ENCODE peak calls at places on chromosomes 4 and X, in six cellular contexts. C, X, Z, F, E and Q are unnamed samples.

GRCh38 chr4:124144302-124144701 is 568.2 kb downstream of the ANKRD50 start:
- DNase-seq in C (no peak), X (no peak), Z (no peak), F (no peak), E (peak; percentile 21), Q (no peak)

GRCh38 chr4:185576314-185576713 is 41.0 kb upstream of the PDLIM3 start:
- DNase-seq in C (no peak), X (no peak), Z (no peak), F (no peak), E (no peak), Q (no peak)

GRCh38 chr4:136699905-136700304 is 832.4 kb downstream of the PCDH18 start:
- DNase-seq in C (no peak), X (no peak), Z (no peak), F (no peak), E (no peak), Q (no peak)

GRCh38 chr4:176814770-176815169 is 22.0 kb upstream of the VEGFC start:
- DNase-seq in C (no peak), X (no peak), Z (no peak), F (no peak), E (no peak), Q (no peak)

GRCh38 chr4:173527103-173527876 is 2.7 kb downstream of the HAND2 start:
- DNase-seq in C (no peak), X (no peak), Z (peak; percentile 55), F (no peak), E (no peak), Q (no peak)

GRCh38 chr4:129189630-129190029 is 93.7 kb downstream of the C4orf33 start:
- DNase-seq in C (no peak), X (no peak), Z (no peak), F (no peak), E (no peak), Q (no peak)

GRCh38 chrX:119478504-119478903 is 10.3 kb downstream of the SLC25A5 start:
- DNase-seq in C (no peak), X (no peak), Z (no peak), F (no peak), E (no peak), Q (no peak)

GRCh38 chrX:118574666-118575065 is 79.1 kb downstream of the DOCK11 start:
- DNase-seq in C (peak; percentile 23), X (no peak), Z (no peak), F (no peak), E (no peak), Q (no peak)

GRCh38 chr4:105637409-105638258 is 70.9 kb downstream of the INTS12 start:
- DNase-seq in C (peak; percentile 58), X (peak; percentile 83), Z (peak; percentile 68), F (peak; percentile 79), E (peak; percentile 22), Q (peak; percentile 76)

GRCh38 chrX:45771560-45772340 is 571.1 kb upstream of the DIPK2B start:
- DNase-seq in C (no peak), X (peak; percentile 56), Z (no peak), F (no peak), E (no peak), Q (peak; percentile 70)

GRCh38 chrX:12950851-12951589 is 23.9 kb upstream of the TMSB4X start:
- DNase-seq in C (peak; percentile 64), X (peak; percentile 63), Z (peak; percentile 55), F (peak; percentile 84), E (no peak), Q (peak; percentile 90)

GRCh38 chr4:184237612-184238011 is 19.9 kb upstream of the ENPP6 start:
- DNase-seq in C (no peak), X (no peak), Z (no peak), F (no peak), E (no peak), Q (no peak)

GRCh38 chr4:121484633-121485032 is 103.8 kb upstream of the QRFPR start:
- DNase-seq in C (peak; percentile 73), X (no peak), Z (peak; percentile 47), F (peak; percentile 28), E (no peak), Q (peak; percentile 58)

GRCh38 chr4:121594796-121595526 is 101.8 kb downstream of the ANXA5 start:
- DNase-seq in C (peak; percentile 13), X (no peak), Z (no peak), F (no peak), E (no peak), Q (no peak)

GRCh38 chrX:140712413-140713173 is 3.0 kb downstream of the LINC00632 start:
- DNase-seq in C (peak; percentile 86), X (peak; percentile 11), Z (peak; percentile 62), F (no peak), E (peak; percentile 30), Q (peak; percentile 33)

GRCh38 chr4:88868510-88868909 is 170.9 kb upstream of the NAP1L5 start:
- DNase-seq in C (no peak), X (peak; percentile 32), Z (no peak), F (no peak), E (no peak), Q (no peak)

GRCh38 chrX:114162068-114162735 is 421.7 kb upstream of the HTR2C start:
- DNase-seq in C (peak; percentile 6), X (no peak), Z (peak; percentile 46), F (no peak), E (no peak), Q (peak; percentile 24)
- TF ChIP-seq CTCF in C (no peak), X (no peak), Z (no peak), F (no peak), E (no peak), Q (peak; percentile 20)

GRCh38 chr4:101790521-101791188 is at the start of gene BANK1:
- DNase-seq in C (peak; percentile 64), X (peak; percentile 71), Z (peak; percentile 73), F (peak; percentile 83), E (no peak), Q (peak; percentile 88)
- TF ChIP-seq CTCF in C (peak; percentile 47), X (no peak), Z (peak; percentile 34), F (peak; percentile 29), E (no peak), Q (peak; percentile 10)

DNA sequence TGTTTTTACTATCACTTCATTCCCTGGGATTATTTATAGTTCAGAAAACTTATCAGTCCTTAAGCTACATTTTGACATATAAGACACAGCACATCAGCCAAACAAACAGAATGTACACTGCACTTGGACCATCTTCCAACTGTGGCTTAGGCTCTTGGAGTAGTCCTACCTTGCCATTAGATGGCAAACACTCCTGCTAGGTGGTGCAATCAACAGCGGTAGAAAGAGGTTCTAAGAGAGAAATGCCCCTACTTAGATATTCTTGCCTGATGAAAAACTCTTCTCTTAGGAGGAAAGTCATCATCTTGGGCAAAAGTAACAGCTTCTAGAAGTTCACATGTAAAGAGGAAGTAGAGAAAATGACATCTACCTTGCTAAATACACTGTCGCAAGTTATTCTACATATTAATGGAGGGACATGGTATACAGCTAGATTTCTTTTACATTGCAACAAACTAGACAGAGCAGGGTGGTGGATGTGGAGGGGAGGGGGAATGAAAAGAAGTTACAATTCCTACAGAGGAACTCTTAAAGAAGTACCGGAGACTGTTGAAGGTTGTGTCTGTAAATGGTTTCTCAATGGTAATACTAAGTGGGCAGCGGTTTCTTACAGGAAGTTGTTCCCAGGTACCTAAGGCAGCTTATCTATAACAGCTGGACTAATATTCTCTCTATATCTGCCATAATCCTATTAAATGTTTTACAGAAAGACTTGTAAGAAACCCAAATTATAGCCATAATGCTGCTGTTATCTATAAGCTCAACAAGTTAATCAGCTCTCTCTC is 8.1 kb upstream of the STPG2 start:
- DNase-seq in C (no peak), X (no peak), Z (no peak), F (no peak), E (no peak), Q (no peak)
- TF ChIP-seq CTCF in C (no peak), X (no peak), Z (no peak), F (no peak), E (no peak), Q (no peak)

GRCh38 chr4:125432078-125432477 is 117.3 kb downstream of the FAT4 start:
- DNase-seq in C (peak; percentile 13), X (no peak), Z (peak; percentile 53), F (no peak), E (no peak), Q (no peak)
- TF ChIP-seq CTCF in C (peak; percentile 10), X (no peak), Z (peak; percentile 37), F (no peak), E (no peak), Q (no peak)

DNA sequence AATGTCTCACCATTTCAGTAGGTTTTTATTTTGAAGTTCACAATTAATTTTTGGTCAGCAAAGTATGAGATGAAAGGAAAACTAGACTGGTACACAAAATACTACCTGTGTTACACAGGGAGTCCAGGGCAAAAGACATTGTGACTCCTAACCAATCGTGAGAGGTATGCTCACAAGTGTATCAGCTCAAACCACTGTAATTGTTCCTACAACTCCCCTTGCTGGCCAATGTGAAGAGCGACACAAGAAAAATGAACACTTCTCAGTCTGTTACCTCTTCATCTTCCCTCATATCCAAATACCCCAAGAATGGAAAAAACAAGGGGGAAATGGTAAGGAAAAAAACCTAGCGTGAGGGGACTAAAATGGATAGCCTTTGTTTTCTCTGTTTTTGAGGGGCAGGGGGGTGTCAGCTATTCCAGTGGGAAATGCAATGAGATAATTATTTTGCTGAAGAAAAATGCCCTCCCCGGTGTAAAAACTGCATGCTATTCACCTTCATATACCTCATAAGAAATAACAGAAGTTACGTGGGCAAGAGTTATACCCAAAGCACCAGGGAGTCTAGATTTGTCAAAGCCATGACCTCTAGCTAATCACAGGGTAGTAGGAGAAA is 30.6 kb upstream of the NSUN7 start:
- DNase-seq in C (peak; percentile 79), X (no peak), Z (peak; percentile 68), F (peak; percentile 71), E (no peak), Q (peak; percentile 88)
- TF ChIP-seq CTCF in C (peak; percentile 74), X (peak; percentile 64), Z (peak; percentile 75), F (peak; percentile 84), E (no peak), Q (peak; percentile 74)

DNA sequence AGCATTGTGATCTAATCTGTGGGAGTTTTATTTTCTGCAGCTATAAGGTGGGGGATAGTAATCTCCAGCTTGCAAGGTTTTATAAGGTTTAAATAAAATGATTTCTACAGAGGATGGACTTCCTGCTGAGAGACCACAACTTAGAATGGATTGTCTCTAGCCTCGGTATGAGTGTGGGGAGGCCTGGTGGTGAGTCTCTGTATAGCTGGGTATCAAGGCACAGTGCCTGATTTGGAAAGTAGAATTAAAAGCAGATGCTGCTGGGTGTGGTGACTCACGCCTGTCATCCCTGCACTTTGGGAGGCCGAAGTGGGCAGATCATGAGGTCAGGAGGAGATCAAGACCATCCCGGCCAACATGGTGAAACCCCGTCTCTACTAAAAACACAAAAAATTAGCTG is 162.0 kb upstream of the GATB start:
- DNase-seq in C (no peak), X (no peak), Z (no peak), F (no peak), E (no peak), Q (no peak)
- TF ChIP-seq CTCF in C (no peak), X (no peak), Z (no peak), F (no peak), E (no peak), Q (no peak)